ENCODE peak calls at places on chromosomes 7 and 10, in seven cellular contexts. Z, I, B, F, X, U and D are unnamed samples.
A peak's percentile ranks its signal among the peaks of the same experiment; 100 is the strongest.

GRCh38 chr7:130393799-130394411 is 13.6 kb downstream of the CPA1 start:
- DNase-seq in Z (no peak), I (no peak), B (no peak), F (peak; percentile 60), X (no peak), U (no peak), D (no peak)

GRCh38 chr10:110433740-110434139 is 64.0 kb upstream of the DUSP5 start:
- DNase-seq in Z (no peak), I (no peak), B (no peak), F (no peak), X (no peak), U (no peak), D (no peak)

GRCh38 chr10:91634246-91634645 is 1.4 kb upstream of the PPP1R3C start:
- DNase-seq in Z (no peak), I (no peak), B (no peak), F (no peak), X (no peak), U (no peak), D (no peak)

GRCh38 chr7:59986-60675 is 132.2 kb upstream of the FAM20C start:
- DNase-seq in Z (no peak), I (no peak), B (no peak), F (no peak), X (no peak), U (no peak), D (no peak)

GRCh38 chr10:129766611-129767550 is 197.2 kb downstream of the EBF3 start:
- DNase-seq in Z (no peak), I (no peak), B (no peak), F (peak; percentile 50), X (peak; percentile 12), U (no peak), D (peak; percentile 29)

GRCh38 chr7:14184292-14184864 is 194.9 kb upstream of the ETV1 start:
- DNase-seq in Z (no peak), I (no peak), B (peak; percentile 8), F (no peak), X (peak; percentile 24), U (no peak), D (no peak)

GRCh38 chr7:147771344-147771743 is 819.2 kb upstream of the C7orf33 start:
- DNase-seq in Z (peak; percentile 3), I (no peak), B (no peak), F (no peak), X (no peak), U (no peak), D (no peak)

GRCh38 chr7:85095357-85095756 is 91.5 kb downstream of the SEMA3D start:
- DNase-seq in Z (no peak), I (no peak), B (no peak), F (no peak), X (no peak), U (no peak), D (no peak)

GRCh38 chr7:101308245-101309085 is 13.1 kb downstream of the IFT22 start:
- DNase-seq in Z (peak; percentile 33), I (no peak), B (peak; percentile 85), F (no peak), X (peak; percentile 86), U (peak; percentile 73), D (no peak)

GRCh38 chr7:69962077-69962855 is 364.0 kb downstream of the AUTS2 start:
- DNase-seq in Z (no peak), I (no peak), B (no peak), F (no peak), X (no peak), U (no peak), D (no peak)

GRCh38 chr10:8056378-8056777 is 1.9 kb downstream of the GATA3 start:
- DNase-seq in Z (peak; percentile 15), I (no peak), B (no peak), F (no peak), X (no peak), U (no peak), D (no peak)

GRCh38 chr7:137820677-137821420 is 25.9 kb downstream of the DGKI start:
- DNase-seq in Z (peak; percentile 79), I (no peak), B (no peak), F (no peak), X (peak; percentile 20), U (no peak), D (no peak)

GRCh38 chr10:112471878-112472487 is 25.0 kb downstream of the VTI1A start:
- DNase-seq in Z (peak; percentile 20), I (peak; percentile 50), B (peak; percentile 48), F (no peak), X (no peak), U (peak; percentile 28), D (no peak)

GRCh38 chr7:99221866-99222265 is 14.0 kb upstream of the KPNA7 start:
- DNase-seq in Z (no peak), I (no peak), B (no peak), F (no peak), X (no peak), U (no peak), D (no peak)

GRCh38 chr7:152335900-152336571 is 99.8 kb downstream of the KMT2C start:
- DNase-seq in Z (no peak), I (no peak), B (no peak), F (no peak), X (no peak), U (no peak), D (no peak)

GRCh38 chr7:87517136-87517805 is 41.8 kb upstream of the ABCB4 start:
- DNase-seq in Z (no peak), I (no peak), B (no peak), F (no peak), X (no peak), U (peak; percentile 18), D (no peak)

GRCh38 chr10:63237396-63237795 is 104.3 kb downstream of the NRBF2 start:
- DNase-seq in Z (no peak), I (no peak), B (peak; percentile 93), F (no peak), X (peak; percentile 53), U (no peak), D (no peak)

GRCh38 chr10:63236113-63236935 is 103.2 kb downstream of the NRBF2 start:
- DNase-seq in Z (no peak), I (peak; percentile 86), B (peak; percentile 100), F (no peak), X (peak; percentile 44), U (peak; percentile 85), D (no peak)

GRCh38 chr10:63241898-63242297 is 108.8 kb downstream of the NRBF2 start:
- DNase-seq in Z (no peak), I (no peak), B (no peak), F (no peak), X (no peak), U (no peak), D (peak; percentile 38)

GRCh38 chr10:63246361-63246760 is 113.2 kb downstream of the NRBF2 start:
- DNase-seq in Z (no peak), I (no peak), B (peak; percentile 50), F (no peak), X (no peak), U (no peak), D (no peak)

GRCh38 chr10:63240807-63241206 is 107.7 kb downstream of the NRBF2 start:
- DNase-seq in Z (no peak), I (no peak), B (no peak), F (no peak), X (no peak), U (no peak), D (no peak)
- H3K4me1 ChIP-seq in Z (no peaks in the 10 kb centered on the region), I (peaks cover 70% of the 10 kb centered on the region), B (peaks cover 38% of the 10 kb centered on the region), F (peaks cover 76% of the 10 kb centered on the region), X (peaks cover 11% of the 10 kb centered on the region), U (peaks cover 18% of the 10 kb centered on the region), D (peaks cover 74% of the 10 kb centered on the region)

DNA sequence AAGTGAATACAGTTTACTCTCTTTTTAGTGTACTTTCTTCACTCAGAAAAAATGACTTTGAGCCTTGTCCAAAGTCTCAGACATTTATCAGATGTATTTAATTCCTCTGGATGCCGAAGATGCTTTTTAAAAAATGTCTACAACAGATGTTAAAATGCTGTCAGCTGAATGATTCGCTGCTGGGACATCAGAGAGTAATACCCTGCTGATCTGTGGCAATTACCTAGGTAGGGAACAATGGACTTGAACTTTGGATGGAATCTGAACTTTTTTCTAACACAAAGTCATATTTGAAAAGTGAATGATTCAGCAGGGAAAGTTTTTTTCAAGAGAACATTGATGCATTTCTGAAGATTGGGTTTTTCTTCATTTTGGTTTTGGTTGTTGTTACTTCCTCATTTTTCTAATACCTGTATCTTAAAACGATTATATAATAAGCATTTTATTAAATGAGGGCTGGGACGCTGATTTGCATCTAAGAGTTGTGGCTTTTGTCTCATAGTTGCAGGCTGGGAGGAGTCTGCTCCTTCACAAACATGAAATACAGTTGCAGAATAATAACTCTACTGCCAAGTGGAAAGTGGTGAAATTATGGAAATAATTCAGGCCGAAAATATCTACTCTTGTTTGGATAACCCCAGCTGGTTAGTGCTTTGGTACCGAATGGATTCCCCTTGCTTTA is 98.0 kb downstream of the SPAG6 start:
- DNase-seq in Z (no peak), I (no peak), B (no peak), F (peak; percentile 8), X (no peak), U (no peak), D (no peak)
- H3K4me3 ChIP-seq in Z (no peak overlapping the region), I (no peak overlapping the region), B (no peak overlapping the region), F (no peak overlapping the region), X (no peak overlapping the region), U (no peak overlapping the region), D (no peak overlapping the region)

GRCh38 chr10:81570878-81571794 is 303.9 kb upstream of the NRG3 start:
- DNase-seq in Z (no peak), I (no peak), B (no peak), F (no peak), X (no peak), U (no peak), D (no peak)
- H3K4me1 ChIP-seq in Z (no peaks in the 10 kb centered on the region), I (no peaks in the 10 kb centered on the region), B (no peaks in the 10 kb centered on the region), F (no peaks in the 10 kb centered on the region), X (no peaks in the 10 kb centered on the region), U (no peaks in the 10 kb centered on the region), D (no peaks in the 10 kb centered on the region)

GRCh38 chr10:3460420-3461128 is 288.0 kb upstream of the PITRM1 start:
- DNase-seq in Z (no peak), I (no peak), B (no peak), F (no peak), X (no peak), U (no peak), D (no peak)

GRCh38 chr10:3467052-3467906 is 294.7 kb upstream of the PITRM1 start:
- DNase-seq in Z (no peak), I (peak; percentile 95), B (peak; percentile 86), F (peak; percentile 93), X (peak; percentile 68), U (peak; percentile 97), D (no peak)

GRCh38 chr10:3468919-3469638 is 296.5 kb upstream of the PITRM1 start:
- DNase-seq in Z (no peak), I (no peak), B (peak; percentile 83), F (no peak), X (no peak), U (peak; percentile 87), D (no peak)

GRCh38 chr10:3465406-3465891 is 292.9 kb upstream of the PITRM1 start:
- DNase-seq in Z (no peak), I (no peak), B (peak; percentile 59), F (no peak), X (peak; percentile 67), U (no peak), D (no peak)

DNA sequence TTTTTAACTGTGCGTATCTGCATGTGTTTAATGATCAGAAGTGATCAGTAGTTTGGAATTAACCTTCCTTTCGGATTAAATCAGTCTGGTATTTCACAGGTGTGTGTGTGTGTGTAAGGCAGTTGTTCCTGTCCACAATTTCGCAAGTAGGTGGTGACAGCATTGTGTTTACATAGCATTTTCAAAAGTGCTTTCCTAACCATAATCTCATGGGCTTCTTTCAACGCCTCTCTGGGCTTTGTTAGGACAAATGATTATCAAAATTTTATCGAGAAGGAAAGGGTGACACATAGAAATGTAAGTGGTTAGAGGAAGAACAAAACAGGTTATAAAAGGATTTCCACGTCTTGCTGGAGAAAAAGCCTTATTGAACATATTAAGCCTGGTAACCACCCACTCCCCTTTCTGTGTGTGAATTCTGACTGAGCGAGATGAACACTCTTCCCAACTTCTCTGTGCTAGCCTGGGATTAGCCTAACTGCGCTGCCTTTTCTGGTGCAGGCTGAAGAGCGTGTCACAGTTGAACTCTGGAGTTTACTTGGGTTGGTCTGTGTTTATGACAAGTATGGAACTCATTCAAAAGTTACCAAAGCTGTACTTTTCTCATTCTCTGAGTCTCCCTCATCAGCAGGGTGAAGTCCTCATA is 292.3 kb upstream of the PITRM1 start:
- DNase-seq in Z (no peak), I (no peak), B (peak; percentile 25), F (no peak), X (peak; percentile 55), U (no peak), D (no peak)
- H3K4me3 ChIP-seq in Z (no peak overlapping the region), I (no peak overlapping the region), B (no peak overlapping the region), F (no peak overlapping the region), X (no peak overlapping the region), U (no peak overlapping the region), D (no peak overlapping the region)